ENCODE peak calls at places on chromosomes 16 and 17, in eight cellular contexts. One of them, this sample, is unnamed.

GRCh38 chr17:39579318-39580081 is 28.2 kb downstream of the NEUROD2 start:
- DNase-seq in choroid plexus epithelial cell: no peak
- DNase-seq in heart right ventricle: peak
- DNase-seq in Peyer's patch: no peak
- DNase-seq in stimulated activated CD4-positive, alpha-beta T cell treated with anti-CD3 and anti-CD28 coated beads, Interleukin-15, amount 100 ng/mL, for 1 hour: no peak
- DNase-seq in RWPE1: no peak
- DNase-seq in DMS153: no peak
- DNase-seq in nucleus accumbens: no peak
- DNase-seq in this sample: no peak

GRCh38 chr17:17780941-17781590 is 55.7 kb downstream of the SREBF1 start:
- DNase-seq in choroid plexus epithelial cell: peak
- DNase-seq in heart right ventricle: no peak
- DNase-seq in Peyer's patch: no peak
- DNase-seq in stimulated activated CD4-positive, alpha-beta T cell treated with anti-CD3 and anti-CD28 coated beads, Interleukin-15, amount 100 ng/mL, for 1 hour: no peak
- DNase-seq in RWPE1: no peak
- DNase-seq in DMS153: no peak
- DNase-seq in nucleus accumbens: peak
- DNase-seq in this sample: peak

GRCh38 chr16:3584412-3584811 is 7.2 kb upstream of the NLRC3 start:
- DNase-seq in choroid plexus epithelial cell: no peak
- DNase-seq in heart right ventricle: no peak
- DNase-seq in Peyer's patch: no peak
- DNase-seq in stimulated activated CD4-positive, alpha-beta T cell treated with anti-CD3 and anti-CD28 coated beads, Interleukin-15, amount 100 ng/mL, for 1 hour: no peak
- DNase-seq in RWPE1: no peak
- DNase-seq in DMS153: no peak
- DNase-seq in nucleus accumbens: no peak
- DNase-seq in this sample: no peak

GRCh38 chr16:57479422-57480126 is 6.7 kb downstream of the DOK4 start:
- DNase-seq in choroid plexus epithelial cell: peak
- DNase-seq in heart right ventricle: peak
- DNase-seq in Peyer's patch: peak
- DNase-seq in stimulated activated CD4-positive, alpha-beta T cell treated with anti-CD3 and anti-CD28 coated beads, Interleukin-15, amount 100 ng/mL, for 1 hour: no peak
- DNase-seq in RWPE1: no peak
- DNase-seq in DMS153: no peak
- DNase-seq in nucleus accumbens: no peak
- DNase-seq in this sample: no peak

GRCh38 chr17:29143894-29144293 is 36.3 kb downstream of the MYO18A start:
- DNase-seq in choroid plexus epithelial cell: no peak
- DNase-seq in heart right ventricle: no peak
- DNase-seq in Peyer's patch: peak
- DNase-seq in stimulated activated CD4-positive, alpha-beta T cell treated with anti-CD3 and anti-CD28 coated beads, Interleukin-15, amount 100 ng/mL, for 1 hour: no peak
- DNase-seq in RWPE1: no peak
- DNase-seq in DMS153: no peak
- DNase-seq in nucleus accumbens: no peak
- DNase-seq in this sample: no peak

GRCh38 chr16:4395055-4395726 is 21.2 kb downstream of the CORO7 start:
- DNase-seq in choroid plexus epithelial cell: no peak
- DNase-seq in heart right ventricle: no peak
- DNase-seq in Peyer's patch: no peak
- DNase-seq in stimulated activated CD4-positive, alpha-beta T cell treated with anti-CD3 and anti-CD28 coated beads, Interleukin-15, amount 100 ng/mL, for 1 hour: no peak
- DNase-seq in RWPE1: no peak
- DNase-seq in DMS153: no peak
- DNase-seq in nucleus accumbens: no peak
- DNase-seq in this sample: no peak

GRCh38 chr17:14775761-14776492 is 475.0 kb downstream of the HS3ST3B1 start:
- DNase-seq in choroid plexus epithelial cell: peak
- DNase-seq in heart right ventricle: no peak
- DNase-seq in Peyer's patch: no peak
- DNase-seq in stimulated activated CD4-positive, alpha-beta T cell treated with anti-CD3 and anti-CD28 coated beads, Interleukin-15, amount 100 ng/mL, for 1 hour: no peak
- DNase-seq in RWPE1: no peak
- DNase-seq in DMS153: no peak
- DNase-seq in nucleus accumbens: no peak
- DNase-seq in this sample: peak

GRCh38 chr16:3223913-3224515 is 10.9 kb downstream of the ZNF200 start:
- DNase-seq in choroid plexus epithelial cell: no peak
- DNase-seq in heart right ventricle: no peak
- DNase-seq in Peyer's patch: no peak
- DNase-seq in stimulated activated CD4-positive, alpha-beta T cell treated with anti-CD3 and anti-CD28 coated beads, Interleukin-15, amount 100 ng/mL, for 1 hour: no peak
- DNase-seq in RWPE1: no peak
- DNase-seq in DMS153: no peak
- DNase-seq in nucleus accumbens: no peak
- DNase-seq in this sample: no peak

GRCh38 chr17:47810901-47811635 is 10.5 kb downstream of the OSBPL7 start:
- DNase-seq in choroid plexus epithelial cell: no peak
- DNase-seq in heart right ventricle: no peak
- DNase-seq in Peyer's patch: no peak
- DNase-seq in stimulated activated CD4-positive, alpha-beta T cell treated with anti-CD3 and anti-CD28 coated beads, Interleukin-15, amount 100 ng/mL, for 1 hour: no peak
- DNase-seq in RWPE1: no peak
- DNase-seq in DMS153: no peak
- DNase-seq in nucleus accumbens: no peak
- DNase-seq in this sample: no peak

GRCh38 chr17:75335315-75335714 is 46.1 kb upstream of the SLC25A19 start:
- DNase-seq in choroid plexus epithelial cell: no peak
- DNase-seq in heart right ventricle: no peak
- DNase-seq in Peyer's patch: no peak
- DNase-seq in stimulated activated CD4-positive, alpha-beta T cell treated with anti-CD3 and anti-CD28 coated beads, Interleukin-15, amount 100 ng/mL, for 1 hour: no peak
- DNase-seq in RWPE1: no peak
- DNase-seq in DMS153: no peak
- DNase-seq in nucleus accumbens: no peak
- DNase-seq in this sample: no peak

GRCh38 chr17:71163121-71163812 is 957.6 kb upstream of the SOX9 start:
- DNase-seq in choroid plexus epithelial cell: peak
- DNase-seq in heart right ventricle: no peak
- DNase-seq in Peyer's patch: no peak
- DNase-seq in stimulated activated CD4-positive, alpha-beta T cell treated with anti-CD3 and anti-CD28 coated beads, Interleukin-15, amount 100 ng/mL, for 1 hour: no peak
- DNase-seq in RWPE1: no peak
- DNase-seq in DMS153: peak
- DNase-seq in nucleus accumbens: no peak
- DNase-seq in this sample: no peak

GRCh38 chr17:30095507-30096244 is 20.9 kb upstream of the NSRP1 start:
- DNase-seq in choroid plexus epithelial cell: peak
- DNase-seq in heart right ventricle: no peak
- DNase-seq in Peyer's patch: no peak
- DNase-seq in stimulated activated CD4-positive, alpha-beta T cell treated with anti-CD3 and anti-CD28 coated beads, Interleukin-15, amount 100 ng/mL, for 1 hour: no peak
- DNase-seq in RWPE1: peak
- DNase-seq in DMS153: no peak
- DNase-seq in nucleus accumbens: no peak
- DNase-seq in this sample: no peak

GRCh38 chr16:64754279-64754678 is 367.6 kb downstream of the CDH11 start:
- DNase-seq in choroid plexus epithelial cell: no peak
- DNase-seq in heart right ventricle: no peak
- DNase-seq in Peyer's patch: no peak
- DNase-seq in stimulated activated CD4-positive, alpha-beta T cell treated with anti-CD3 and anti-CD28 coated beads, Interleukin-15, amount 100 ng/mL, for 1 hour: no peak
- DNase-seq in RWPE1: no peak
- DNase-seq in DMS153: no peak
- DNase-seq in nucleus accumbens: no peak
- DNase-seq in this sample: no peak

GRCh38 chr17:75365009-75365930 is 40.2 kb downstream of the GRB2 start:
- DNase-seq in choroid plexus epithelial cell: no peak
- DNase-seq in heart right ventricle: no peak
- DNase-seq in Peyer's patch: no peak
- DNase-seq in stimulated activated CD4-positive, alpha-beta T cell treated with anti-CD3 and anti-CD28 coated beads, Interleukin-15, amount 100 ng/mL, for 1 hour: no peak
- DNase-seq in RWPE1: no peak
- DNase-seq in DMS153: no peak
- DNase-seq in nucleus accumbens: no peak
- DNase-seq in this sample: no peak

GRCh38 chr16:2968368-2968737 is 795 bp upstream of the PAQR4 start:
- DNase-seq in choroid plexus epithelial cell: no peak
- DNase-seq in heart right ventricle: no peak
- DNase-seq in Peyer's patch: no peak
- DNase-seq in stimulated activated CD4-positive, alpha-beta T cell treated with anti-CD3 and anti-CD28 coated beads, Interleukin-15, amount 100 ng/mL, for 1 hour: no peak
- DNase-seq in RWPE1: no peak
- DNase-seq in DMS153: peak
- DNase-seq in nucleus accumbens: no peak
- DNase-seq in this sample: no peak

GRCh38 chr16:27107185-27107592 is 40.5 kb downstream of the C16orf82 start:
- DNase-seq in choroid plexus epithelial cell: no peak
- DNase-seq in heart right ventricle: no peak
- DNase-seq in Peyer's patch: no peak
- DNase-seq in stimulated activated CD4-positive, alpha-beta T cell treated with anti-CD3 and anti-CD28 coated beads, Interleukin-15, amount 100 ng/mL, for 1 hour: no peak
- DNase-seq in RWPE1: no peak
- DNase-seq in DMS153: no peak
- DNase-seq in nucleus accumbens: no peak
- DNase-seq in this sample: no peak

GRCh38 chr17:59845595-59846390 is 47.0 kb downstream of the TUBD1 start:
- DNase-seq in choroid plexus epithelial cell: peak
- DNase-seq in heart right ventricle: no peak
- DNase-seq in Peyer's patch: no peak
- DNase-seq in stimulated activated CD4-positive, alpha-beta T cell treated with anti-CD3 and anti-CD28 coated beads, Interleukin-15, amount 100 ng/mL, for 1 hour: no peak
- DNase-seq in RWPE1: peak
- DNase-seq in DMS153: peak
- DNase-seq in nucleus accumbens: no peak
- DNase-seq in this sample: no peak

GRCh38 chr16:58329147-58329546 is 34.3 kb upstream of the PRSS54 start:
- DNase-seq in choroid plexus epithelial cell: peak
- DNase-seq in heart right ventricle: no peak
- DNase-seq in Peyer's patch: no peak
- DNase-seq in stimulated activated CD4-positive, alpha-beta T cell treated with anti-CD3 and anti-CD28 coated beads, Interleukin-15, amount 100 ng/mL, for 1 hour: no peak
- DNase-seq in RWPE1: peak
- DNase-seq in DMS153: no peak
- DNase-seq in nucleus accumbens: no peak
- DNase-seq in this sample: no peak

GRCh38 chr17:5122586-5123342 is 6.9 kb downstream of the USP6 start:
- DNase-seq in choroid plexus epithelial cell: peak
- DNase-seq in heart right ventricle: no peak
- DNase-seq in Peyer's patch: peak
- DNase-seq in stimulated activated CD4-positive, alpha-beta T cell treated with anti-CD3 and anti-CD28 coated beads, Interleukin-15, amount 100 ng/mL, for 1 hour: no peak
- DNase-seq in RWPE1: no peak
- DNase-seq in DMS153: no peak
- DNase-seq in nucleus accumbens: no peak
- DNase-seq in this sample: peak

GRCh38 chr17:74842146-74842598 is 17.5 kb downstream of the GRIN2C start:
- DNase-seq in choroid plexus epithelial cell: no peak
- DNase-seq in heart right ventricle: no peak
- DNase-seq in Peyer's patch: no peak
- DNase-seq in stimulated activated CD4-positive, alpha-beta T cell treated with anti-CD3 and anti-CD28 coated beads, Interleukin-15, amount 100 ng/mL, for 1 hour: no peak
- DNase-seq in RWPE1: no peak
- DNase-seq in DMS153: no peak
- DNase-seq in nucleus accumbens: no peak
- DNase-seq in this sample: no peak

GRCh38 chr17:34199932-34200534 is 55.1 kb upstream of the CCL2 start:
- DNase-seq in choroid plexus epithelial cell: peak
- DNase-seq in heart right ventricle: peak
- DNase-seq in Peyer's patch: no peak
- DNase-seq in stimulated activated CD4-positive, alpha-beta T cell treated with anti-CD3 and anti-CD28 coated beads, Interleukin-15, amount 100 ng/mL, for 1 hour: peak
- DNase-seq in RWPE1: peak
- DNase-seq in DMS153: peak
- DNase-seq in nucleus accumbens: peak
- DNase-seq in this sample: peak

GRCh38 chr17:31726980-31727427 is 132.0 kb downstream of the COPRS start:
- DNase-seq in choroid plexus epithelial cell: peak
- DNase-seq in heart right ventricle: no peak
- DNase-seq in Peyer's patch: no peak
- DNase-seq in stimulated activated CD4-positive, alpha-beta T cell treated with anti-CD3 and anti-CD28 coated beads, Interleukin-15, amount 100 ng/mL, for 1 hour: no peak
- DNase-seq in RWPE1: peak
- DNase-seq in DMS153: no peak
- DNase-seq in nucleus accumbens: no peak
- DNase-seq in this sample: no peak

GRCh38 chr16:66399031-66399430 is 28.1 kb upstream of the BEAN1 start:
- DNase-seq in choroid plexus epithelial cell: no peak
- DNase-seq in heart right ventricle: no peak
- DNase-seq in Peyer's patch: no peak
- DNase-seq in stimulated activated CD4-positive, alpha-beta T cell treated with anti-CD3 and anti-CD28 coated beads, Interleukin-15, amount 100 ng/mL, for 1 hour: no peak
- DNase-seq in RWPE1: no peak
- DNase-seq in DMS153: no peak
- DNase-seq in nucleus accumbens: no peak
- DNase-seq in this sample: no peak

GRCh38 chr17:74758846-74759163 is 10.4 kb downstream of the NHERF1 start:
- DNase-seq in choroid plexus epithelial cell: no peak
- DNase-seq in heart right ventricle: no peak
- DNase-seq in Peyer's patch: peak
- DNase-seq in stimulated activated CD4-positive, alpha-beta T cell treated with anti-CD3 and anti-CD28 coated beads, Interleukin-15, amount 100 ng/mL, for 1 hour: no peak
- DNase-seq in RWPE1: peak
- DNase-seq in DMS153: no peak
- DNase-seq in nucleus accumbens: no peak
- DNase-seq in this sample: no peak

GRCh38 chr17:63998050-63998720 is at the start of gene PRR29:
- DNase-seq in choroid plexus epithelial cell: peak
- DNase-seq in heart right ventricle: peak
- DNase-seq in Peyer's patch: peak
- DNase-seq in stimulated activated CD4-positive, alpha-beta T cell treated with anti-CD3 and anti-CD28 coated beads, Interleukin-15, amount 100 ng/mL, for 1 hour: peak
- DNase-seq in RWPE1: peak
- DNase-seq in DMS153: peak
- DNase-seq in nucleus accumbens: no peak
- DNase-seq in this sample: peak

GRCh38 chr16:27269300-27270150 is 953 bp upstream of the NSMCE1 start:
- DNase-seq in choroid plexus epithelial cell: no peak
- DNase-seq in heart right ventricle: no peak
- DNase-seq in Peyer's patch: no peak
- DNase-seq in stimulated activated CD4-positive, alpha-beta T cell treated with anti-CD3 and anti-CD28 coated beads, Interleukin-15, amount 100 ng/mL, for 1 hour: no peak
- DNase-seq in RWPE1: no peak
- DNase-seq in DMS153: no peak
- DNase-seq in nucleus accumbens: no peak
- DNase-seq in this sample: no peak

GRCh38 chr17:45740553-45741330 is 43.4 kb upstream of the CRHR1 start:
- DNase-seq in choroid plexus epithelial cell: peak
- DNase-seq in heart right ventricle: no peak
- DNase-seq in Peyer's patch: no peak
- DNase-seq in stimulated activated CD4-positive, alpha-beta T cell treated with anti-CD3 and anti-CD28 coated beads, Interleukin-15, amount 100 ng/mL, for 1 hour: no peak
- DNase-seq in RWPE1: peak
- DNase-seq in DMS153: peak
- DNase-seq in nucleus accumbens: no peak
- DNase-seq in this sample: no peak

GRCh38 chr16:21663889-21664647 is at the start of gene OTOA:
- DNase-seq in choroid plexus epithelial cell: no peak
- DNase-seq in heart right ventricle: no peak
- DNase-seq in Peyer's patch: no peak
- DNase-seq in stimulated activated CD4-positive, alpha-beta T cell treated with anti-CD3 and anti-CD28 coated beads, Interleukin-15, amount 100 ng/mL, for 1 hour: peak
- DNase-seq in RWPE1: no peak
- DNase-seq in DMS153: no peak
- DNase-seq in nucleus accumbens: no peak
- DNase-seq in this sample: no peak

GRCh38 chr17:49409066-49409465 is 5.6 kb downstream of the PHB1 start:
- DNase-seq in choroid plexus epithelial cell: no peak
- DNase-seq in heart right ventricle: no peak
- DNase-seq in Peyer's patch: no peak
- DNase-seq in stimulated activated CD4-positive, alpha-beta T cell treated with anti-CD3 and anti-CD28 coated beads, Interleukin-15, amount 100 ng/mL, for 1 hour: no peak
- DNase-seq in RWPE1: no peak
- DNase-seq in DMS153: peak
- DNase-seq in nucleus accumbens: no peak
- DNase-seq in this sample: no peak

This sample was measured in mesothelial cell of epicardium.